ENCODE peak calls at places on chromosome 13, in ten cellular contexts. One of them, this sample, is unnamed. For H3K4me1, the result is how much of the 10 kb centered on the place peaks cover.

GRCh38 chr13:35526577-35526976 is 50.1 kb upstream of the MAB21L1 start:
- DNase-seq in thyroid gland: no peak
- DNase-seq in right lobe of liver: no peak
- DNase-seq in HCT116: no peak
- DNase-seq in IMR-90: no peak
- DNase-seq in aorta: no peak
- DNase-seq in A549: no peak
- DNase-seq in breast epithelium: no peak
- DNase-seq in mammary epithelial cell: no peak
- DNase-seq in prostate gland: no peak
- DNase-seq in this sample: no peak

GRCh38 chr13:41075034-41075433 is 13.7 kb downstream of the WBP4 start:
- DNase-seq in breast epithelium: no peak
- DNase-seq in HCT116: no peak
- DNase-seq in A549: peak
- DNase-seq in mammary epithelial cell: no peak
- DNase-seq in aorta: no peak
- DNase-seq in right lobe of liver: no peak
- DNase-seq in thyroid gland: no peak
- DNase-seq in prostate gland: peak
- DNase-seq in IMR-90: peak
- DNase-seq in this sample: no peak

GRCh38 chr13:99698816-99699099 is 197.5 kb downstream of the TM9SF2 start:
- DNase-seq in right lobe of liver: no peak
- DNase-seq in IMR-90: no peak
- DNase-seq in A549: no peak
- DNase-seq in mammary epithelial cell: no peak
- DNase-seq in HCT116: no peak
- DNase-seq in thyroid gland: no peak
- DNase-seq in aorta: no peak
- DNase-seq in breast epithelium: no peak
- DNase-seq in prostate gland: no peak
- DNase-seq in this sample: no peak

GRCh38 chr13:41401371-41401770 is 56.0 kb upstream of the RGCC start:
- DNase-seq in thyroid gland: no peak
- DNase-seq in mammary epithelial cell: no peak
- DNase-seq in right lobe of liver: no peak
- DNase-seq in A549: peak
- DNase-seq in IMR-90: no peak
- DNase-seq in breast epithelium: no peak
- DNase-seq in prostate gland: no peak
- DNase-seq in HCT116: no peak
- DNase-seq in aorta: no peak
- DNase-seq in this sample: no peak

GRCh38 chr13:75402787-75403186 is 79.2 kb downstream of the TBC1D4 start:
- DNase-seq in breast epithelium: no peak
- DNase-seq in thyroid gland: peak
- DNase-seq in HCT116: no peak
- DNase-seq in A549: no peak
- DNase-seq in IMR-90: no peak
- DNase-seq in aorta: no peak
- DNase-seq in prostate gland: no peak
- DNase-seq in right lobe of liver: no peak
- DNase-seq in mammary epithelial cell: no peak
- DNase-seq in this sample: no peak

GRCh38 chr13:102729560-102730275 is 34.9 kb upstream of the METTL21C start:
- DNase-seq in aorta: no peak
- DNase-seq in right lobe of liver: no peak
- DNase-seq in HCT116: no peak
- DNase-seq in IMR-90: peak
- DNase-seq in prostate gland: no peak
- DNase-seq in A549: peak
- DNase-seq in mammary epithelial cell: peak
- DNase-seq in breast epithelium: no peak
- DNase-seq in thyroid gland: no peak
- DNase-seq in this sample: no peak

GRCh38 chr13:27171244-27171829 is at the start of gene USP12:
- DNase-seq in IMR-90: peak
- DNase-seq in breast epithelium: peak
- DNase-seq in HCT116: no peak
- DNase-seq in right lobe of liver: peak
- DNase-seq in mammary epithelial cell: peak
- DNase-seq in aorta: peak
- DNase-seq in A549: no peak
- DNase-seq in prostate gland: peak
- DNase-seq in thyroid gland: no peak
- DNase-seq in this sample: peak

GRCh38 chr13:26062853-26063444 is 11.1 kb upstream of the SHISA2 start:
- DNase-seq in IMR-90: peak
- DNase-seq in aorta: no peak
- DNase-seq in breast epithelium: no peak
- DNase-seq in thyroid gland: peak
- DNase-seq in HCT116: peak
- DNase-seq in A549: peak
- DNase-seq in mammary epithelial cell: peak
- DNase-seq in prostate gland: peak
- DNase-seq in right lobe of liver: no peak
- DNase-seq in this sample: no peak

GRCh38 chr13:40318366-40318765 is 348.1 kb downstream of the FOXO1 start:
- DNase-seq in thyroid gland: peak
- DNase-seq in breast epithelium: peak
- DNase-seq in mammary epithelial cell: no peak
- DNase-seq in A549: no peak
- DNase-seq in aorta: peak
- DNase-seq in right lobe of liver: no peak
- DNase-seq in prostate gland: peak
- DNase-seq in HCT116: no peak
- DNase-seq in IMR-90: no peak
- DNase-seq in this sample: peak

GRCh38 chr13:112603641-112604220 is 15.8 kb upstream of the TUBGCP3 start:
- DNase-seq in HCT116: no peak
- DNase-seq in IMR-90: peak
- DNase-seq in prostate gland: no peak
- DNase-seq in breast epithelium: no peak
- DNase-seq in aorta: no peak
- DNase-seq in thyroid gland: no peak
- DNase-seq in A549: no peak
- DNase-seq in right lobe of liver: no peak
- DNase-seq in mammary epithelial cell: no peak
- DNase-seq in this sample: peak

GRCh38 chr13:112608212-112608611 is 20.3 kb upstream of the TUBGCP3 start:
- DNase-seq in breast epithelium: no peak
- DNase-seq in mammary epithelial cell: no peak
- DNase-seq in aorta: no peak
- DNase-seq in prostate gland: no peak
- DNase-seq in A549: no peak
- DNase-seq in thyroid gland: no peak
- DNase-seq in right lobe of liver: no peak
- DNase-seq in IMR-90: no peak
- DNase-seq in HCT116: no peak
- DNase-seq in this sample: no peak

GRCh38 chr13:112605531-112605990 is 17.6 kb upstream of the TUBGCP3 start:
- DNase-seq in thyroid gland: no peak
- DNase-seq in right lobe of liver: no peak
- DNase-seq in aorta: no peak
- DNase-seq in IMR-90: no peak
- DNase-seq in prostate gland: no peak
- DNase-seq in mammary epithelial cell: no peak
- DNase-seq in breast epithelium: no peak
- DNase-seq in HCT116: no peak
- DNase-seq in A549: no peak
- DNase-seq in this sample: peak

GRCh38 chr13:112601351-112601750 is 13.4 kb upstream of the TUBGCP3 start:
- DNase-seq in thyroid gland: no peak
- DNase-seq in right lobe of liver: no peak
- DNase-seq in HCT116: no peak
- DNase-seq in breast epithelium: no peak
- DNase-seq in IMR-90: no peak
- DNase-seq in A549: no peak
- DNase-seq in mammary epithelial cell: no peak
- DNase-seq in aorta: no peak
- DNase-seq in prostate gland: no peak
- DNase-seq in this sample: no peak

DNA sequence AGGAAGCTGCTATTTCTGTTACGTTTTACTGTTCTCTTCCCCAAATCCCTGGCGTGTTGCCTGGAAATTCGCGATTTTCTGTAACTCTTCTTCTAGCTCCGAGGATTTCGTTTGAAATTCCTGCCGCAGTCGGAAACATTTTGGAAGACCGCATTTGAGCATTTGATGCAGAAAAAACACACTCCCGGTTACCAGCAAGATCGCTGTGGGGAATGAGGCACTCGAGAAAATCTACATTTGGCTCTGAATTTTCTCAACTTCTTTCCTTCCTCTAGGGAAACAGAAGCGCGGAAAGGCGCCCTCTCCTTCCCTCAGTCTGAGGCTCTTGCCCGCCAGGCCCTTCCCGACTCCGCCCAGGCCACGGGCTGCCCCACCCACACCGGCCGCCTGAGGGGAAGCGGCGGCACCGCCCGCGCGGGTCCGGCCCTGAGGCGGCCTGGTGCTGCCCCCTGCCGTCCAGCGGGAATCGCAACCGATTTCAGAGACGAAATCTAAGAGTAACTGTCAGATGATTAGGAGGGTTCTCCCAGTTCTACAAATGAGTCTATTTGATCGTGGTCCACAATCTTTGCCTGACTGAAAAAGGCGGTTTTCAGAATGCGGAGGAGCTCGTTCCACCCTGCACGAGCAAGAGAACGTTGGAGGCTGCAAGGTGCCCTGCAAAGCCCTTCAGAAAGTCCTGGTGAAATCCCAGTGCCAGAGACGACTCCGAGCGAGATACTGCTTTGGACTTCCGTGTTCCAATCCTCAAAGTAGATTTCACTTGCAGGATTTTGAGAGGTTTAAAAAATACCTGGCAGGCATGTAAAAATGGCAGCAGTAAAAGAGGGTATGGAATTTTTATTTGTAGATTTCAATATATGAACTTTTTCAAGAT is 18.4 kb upstream of the TUBGCP3 start:
- DNase-seq in prostate gland: peak
- DNase-seq in IMR-90: peak
- DNase-seq in right lobe of liver: peak
- DNase-seq in mammary epithelial cell: peak
- DNase-seq in HCT116: peak
- DNase-seq in A549: peak
- DNase-seq in breast epithelium: peak
- DNase-seq in thyroid gland: peak
- DNase-seq in aorta: peak
- DNase-seq in this sample: peak
- H3K4me1 ChIP-seq in prostate gland: under half
- H3K4me1 ChIP-seq in IMR-90: under half
- H3K4me1 ChIP-seq in right lobe of liver: under half
- H3K4me1 ChIP-seq in mammary epithelial cell: under half
- H3K4me1 ChIP-seq in HCT116: under half
- H3K4me1 ChIP-seq in A549: under half
- H3K4me1 ChIP-seq in breast epithelium: under half
- H3K4me1 ChIP-seq in thyroid gland: under half
- H3K4me1 ChIP-seq in aorta: under half
- H3K4me1 ChIP-seq in this sample: under half

GRCh38 chr13:30305456-30305855 is 1.9 kb downstream of the KATNAL1 start:
- DNase-seq in mammary epithelial cell: no peak
- DNase-seq in aorta: no peak
- DNase-seq in prostate gland: no peak
- DNase-seq in breast epithelium: no peak
- DNase-seq in HCT116: no peak
- DNase-seq in thyroid gland: no peak
- DNase-seq in right lobe of liver: no peak
- DNase-seq in IMR-90: no peak
- DNase-seq in A549: no peak
- DNase-seq in this sample: no peak
- H3K4me3 ChIP-seq in mammary epithelial cell: peak
- H3K4me3 ChIP-seq in aorta: no peak
- H3K4me3 ChIP-seq in prostate gland: no peak
- H3K4me3 ChIP-seq in breast epithelium: no peak
- H3K4me3 ChIP-seq in HCT116: no peak
- H3K4me3 ChIP-seq in thyroid gland: no peak
- H3K4me3 ChIP-seq in right lobe of liver: no peak
- H3K4me3 ChIP-seq in IMR-90: peak
- H3K4me3 ChIP-seq in A549: no peak
- H3K4me3 ChIP-seq in this sample: no peak

DNA sequence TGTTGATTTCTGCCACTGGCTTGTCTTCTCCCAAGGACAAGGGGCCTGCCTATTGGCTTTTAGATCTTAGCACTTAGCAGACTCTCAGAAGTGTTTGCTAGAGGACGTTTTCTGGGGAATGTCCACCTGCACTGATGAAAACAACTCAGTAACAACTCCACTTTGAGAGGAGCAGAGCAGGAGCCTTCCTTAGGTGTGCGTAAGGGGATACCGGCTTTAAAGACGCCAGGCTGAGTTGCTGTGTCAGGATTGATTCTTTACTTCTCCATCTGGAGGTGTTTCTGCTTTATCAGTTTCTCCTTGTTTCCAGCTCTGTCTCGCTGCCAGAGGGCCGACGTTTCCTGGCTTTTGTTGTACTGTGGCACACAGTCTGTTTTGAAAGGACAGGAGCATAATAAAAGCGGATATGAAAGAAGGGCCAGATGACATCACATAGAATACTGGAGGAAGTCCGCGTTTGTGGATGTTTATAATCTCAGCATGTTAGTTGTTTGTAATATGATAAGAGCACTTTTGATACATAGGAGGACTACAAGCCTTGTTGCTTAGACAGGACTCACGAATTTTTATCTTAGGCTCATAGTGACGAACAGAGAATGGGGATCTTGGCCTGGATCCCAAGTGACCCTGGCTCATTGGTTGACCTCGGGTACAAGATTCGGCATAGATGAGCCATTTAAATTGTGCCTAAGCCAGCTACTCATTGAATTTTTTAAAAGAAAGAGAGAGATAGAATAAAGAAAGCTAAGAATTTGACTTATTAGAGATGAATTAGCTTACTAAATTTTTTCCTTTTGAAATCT is 34.6 kb downstream of the COL4A2 start:
- DNase-seq in right lobe of liver: peak
- DNase-seq in thyroid gland: peak
- DNase-seq in mammary epithelial cell: no peak
- DNase-seq in breast epithelium: no peak
- DNase-seq in HCT116: no peak
- DNase-seq in prostate gland: no peak
- DNase-seq in IMR-90: peak
- DNase-seq in A549: no peak
- DNase-seq in aorta: peak
- DNase-seq in this sample: no peak
- H3K4me1 ChIP-seq in right lobe of liver: under half
- H3K4me1 ChIP-seq in thyroid gland: half or more
- H3K4me1 ChIP-seq in mammary epithelial cell: half or more
- H3K4me1 ChIP-seq in breast epithelium: under half
- H3K4me1 ChIP-seq in HCT116: under half
- H3K4me1 ChIP-seq in prostate gland: under half
- H3K4me1 ChIP-seq in IMR-90: under half
- H3K4me1 ChIP-seq in A549: under half
- H3K4me1 ChIP-seq in aorta: under half
- H3K4me1 ChIP-seq in this sample: under half

DNA sequence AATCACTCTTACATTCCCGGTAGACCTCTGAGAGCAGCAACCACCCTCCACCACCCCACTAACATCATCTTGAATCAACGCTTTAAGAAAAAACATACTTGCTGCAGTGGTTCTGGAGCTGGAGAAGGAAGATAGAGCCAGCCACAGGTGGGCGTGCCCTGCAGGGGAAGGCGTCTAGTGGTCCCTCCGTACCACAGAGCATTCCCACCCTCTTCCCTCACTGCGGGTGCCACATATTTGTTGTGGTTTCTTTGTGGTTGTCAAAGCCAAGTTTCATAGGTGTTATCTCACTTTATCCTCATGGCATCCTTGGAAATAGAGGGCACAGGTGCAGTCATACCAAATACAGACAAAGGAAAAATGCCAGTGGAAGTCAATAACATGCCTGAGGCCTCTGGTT is 22.2 kb downstream of the COL4A2 start:
- DNase-seq in IMR-90: no peak
- DNase-seq in aorta: no peak
- DNase-seq in thyroid gland: no peak
- DNase-seq in prostate gland: no peak
- DNase-seq in right lobe of liver: no peak
- DNase-seq in breast epithelium: no peak
- DNase-seq in A549: no peak
- DNase-seq in HCT116: no peak
- DNase-seq in mammary epithelial cell: no peak
- DNase-seq in this sample: no peak
- H3K4me3 ChIP-seq in IMR-90: no peak
- H3K4me3 ChIP-seq in aorta: no peak
- H3K4me3 ChIP-seq in thyroid gland: no peak
- H3K4me3 ChIP-seq in prostate gland: no peak
- H3K4me3 ChIP-seq in right lobe of liver: no peak
- H3K4me3 ChIP-seq in breast epithelium: no peak
- H3K4me3 ChIP-seq in A549: no peak
- H3K4me3 ChIP-seq in HCT116: no peak
- H3K4me3 ChIP-seq in mammary epithelial cell: no peak
- H3K4me3 ChIP-seq in this sample: peak